ENCODE peak calls at places on chromosomes 4 and X, in nine cellular contexts. One of them, this sample, is unnamed.

GRCh38 chrX:152157042-152157441 is 18.7 kb upstream of the MAGEA10 start:
- DNase-seq in fibroblast of mammary gland: no peak
- DNase-seq in WTC11: no peak
- DNase-seq in fibroblast of lung: no peak
- DNase-seq in A549: no peak
- DNase-seq in hepatocyte: no peak
- DNase-seq in esophagus muscularis mucosa: no peak
- DNase-seq in BE2C: no peak
- DNase-seq in uterus: no peak
- DNase-seq in this sample: no peak

GRCh38 chrX:153875391-153876111 is 10.4 kb downstream of the L1CAM start:
- DNase-seq in fibroblast of mammary gland: peak; percentile 3
- DNase-seq in WTC11: peak; percentile 77
- DNase-seq in fibroblast of lung: peak; percentile 11
- DNase-seq in A549: peak; percentile 43
- DNase-seq in hepatocyte: peak; percentile 64
- DNase-seq in esophagus muscularis mucosa: no peak
- DNase-seq in BE2C: peak; percentile 84
- DNase-seq in uterus: peak; percentile 54
- DNase-seq in this sample: no peak

GRCh38 chr4:13481569-13481968 is 2.6 kb downstream of the RAB28 start:
- DNase-seq in fibroblast of mammary gland: peak; percentile 63
- DNase-seq in WTC11: no peak
- DNase-seq in fibroblast of lung: peak; percentile 57
- DNase-seq in A549: no peak
- DNase-seq in hepatocyte: no peak
- DNase-seq in esophagus muscularis mucosa: no peak
- DNase-seq in BE2C: no peak
- DNase-seq in uterus: no peak
- DNase-seq in this sample: peak; percentile 65

GRCh38 chrX:71492086-71493065 is 40.5 kb upstream of the OGT start:
- DNase-seq in fibroblast of mammary gland: peak; percentile 57
- DNase-seq in WTC11: no peak
- DNase-seq in fibroblast of lung: peak; percentile 41
- DNase-seq in A549: peak; percentile 53
- DNase-seq in hepatocyte: no peak
- DNase-seq in esophagus muscularis mucosa: no peak
- DNase-seq in BE2C: peak; percentile 4
- DNase-seq in uterus: peak; percentile 37
- DNase-seq in this sample: peak; percentile 0

GRCh38 chr4:26860922-26861433 is 337 bp downstream of the STIM2 start:
- DNase-seq in fibroblast of mammary gland: peak; percentile 33
- DNase-seq in WTC11: peak; percentile 55
- DNase-seq in fibroblast of lung: peak; percentile 42
- DNase-seq in A549: no peak
- DNase-seq in hepatocyte: peak; percentile 77
- DNase-seq in esophagus muscularis mucosa: no peak
- DNase-seq in BE2C: peak; percentile 73
- DNase-seq in uterus: peak; percentile 53
- DNase-seq in this sample: no peak

GRCh38 chr4:39029752-39030694 is 2.2 kb downstream of the TMEM156 start:
- DNase-seq in fibroblast of mammary gland: no peak
- DNase-seq in WTC11: no peak
- DNase-seq in fibroblast of lung: no peak
- DNase-seq in A549: no peak
- DNase-seq in hepatocyte: no peak
- DNase-seq in esophagus muscularis mucosa: no peak
- DNase-seq in BE2C: no peak
- DNase-seq in uterus: no peak
- DNase-seq in this sample: no peak

GRCh38 chrX:1679238-1679637 is 64.4 kb downstream of the ASMT start:
- DNase-seq in fibroblast of mammary gland: peak; percentile 22
- DNase-seq in WTC11: no peak
- DNase-seq in fibroblast of lung: no peak
- DNase-seq in A549: no peak
- DNase-seq in hepatocyte: no peak
- DNase-seq in esophagus muscularis mucosa: peak; percentile 60
- DNase-seq in BE2C: no peak
- DNase-seq in uterus: no peak
- DNase-seq in this sample: no peak

GRCh38 chrX:110161361-110161686 is 156.6 kb downstream of the AMMECR1 start:
- DNase-seq in fibroblast of mammary gland: no peak
- DNase-seq in WTC11: no peak
- DNase-seq in fibroblast of lung: no peak
- DNase-seq in A549: no peak
- DNase-seq in hepatocyte: no peak
- DNase-seq in esophagus muscularis mucosa: no peak
- DNase-seq in BE2C: no peak
- DNase-seq in uterus: no peak
- DNase-seq in this sample: no peak

GRCh38 chr4:71296945-71297344 is 41.9 kb upstream of the SLC4A4 start:
- DNase-seq in fibroblast of mammary gland: no peak
- DNase-seq in WTC11: no peak
- DNase-seq in fibroblast of lung: no peak
- DNase-seq in A549: no peak
- DNase-seq in hepatocyte: no peak
- DNase-seq in esophagus muscularis mucosa: no peak
- DNase-seq in BE2C: no peak
- DNase-seq in uterus: no peak
- DNase-seq in this sample: no peak

GRCh38 chrX:104284407-104285000 is 29.8 kb upstream of the ESX1 start:
- DNase-seq in fibroblast of mammary gland: peak; percentile 33
- DNase-seq in WTC11: no peak
- DNase-seq in fibroblast of lung: no peak
- DNase-seq in A549: no peak
- DNase-seq in hepatocyte: no peak
- DNase-seq in esophagus muscularis mucosa: no peak
- DNase-seq in BE2C: no peak
- DNase-seq in uterus: peak; percentile 30
- DNase-seq in this sample: no peak

GRCh38 chr4:121408-122084 is 2.8 kb upstream of the ZNF718 start:
- DNase-seq in fibroblast of mammary gland: no peak
- DNase-seq in WTC11: no peak
- DNase-seq in fibroblast of lung: no peak
- DNase-seq in A549: no peak
- DNase-seq in hepatocyte: peak; percentile 0
- DNase-seq in esophagus muscularis mucosa: no peak
- DNase-seq in BE2C: no peak
- DNase-seq in uterus: no peak
- DNase-seq in this sample: no peak

GRCh38 chrX:46408553-46409407 is 136.4 kb downstream of the ZNF674 start:
- DNase-seq in fibroblast of mammary gland: peak; percentile 81
- DNase-seq in WTC11: peak; percentile 67
- DNase-seq in fibroblast of lung: peak; percentile 80
- DNase-seq in A549: peak; percentile 35
- DNase-seq in hepatocyte: peak; percentile 83
- DNase-seq in esophagus muscularis mucosa: no peak
- DNase-seq in BE2C: peak; percentile 67
- DNase-seq in uterus: peak; percentile 74
- DNase-seq in this sample: peak; percentile 48

GRCh38 chr4:15964159-15964558 is 1.2 kb upstream of the FGFBP2 start:
- DNase-seq in fibroblast of mammary gland: no peak
- DNase-seq in WTC11: no peak
- DNase-seq in fibroblast of lung: no peak
- DNase-seq in A549: no peak
- DNase-seq in hepatocyte: no peak
- DNase-seq in esophagus muscularis mucosa: no peak
- DNase-seq in BE2C: no peak
- DNase-seq in uterus: no peak
- DNase-seq in this sample: no peak

GRCh38 chr4:5045099-5045498 is 6.2 kb upstream of the STK32B start:
- DNase-seq in fibroblast of mammary gland: peak; percentile 12
- DNase-seq in WTC11: no peak
- DNase-seq in fibroblast of lung: no peak
- DNase-seq in A549: no peak
- DNase-seq in hepatocyte: no peak
- DNase-seq in esophagus muscularis mucosa: no peak
- DNase-seq in BE2C: no peak
- DNase-seq in uterus: no peak
- DNase-seq in this sample: no peak

GRCh38 chrX:6184900-6185515 is 43.7 kb downstream of the NLGN4X start:
- DNase-seq in fibroblast of mammary gland: peak; percentile 11
- DNase-seq in WTC11: no peak
- DNase-seq in fibroblast of lung: no peak
- DNase-seq in A549: no peak
- DNase-seq in hepatocyte: no peak
- DNase-seq in esophagus muscularis mucosa: no peak
- DNase-seq in BE2C: no peak
- DNase-seq in uterus: no peak
- DNase-seq in this sample: peak; percentile 70

DNA sequence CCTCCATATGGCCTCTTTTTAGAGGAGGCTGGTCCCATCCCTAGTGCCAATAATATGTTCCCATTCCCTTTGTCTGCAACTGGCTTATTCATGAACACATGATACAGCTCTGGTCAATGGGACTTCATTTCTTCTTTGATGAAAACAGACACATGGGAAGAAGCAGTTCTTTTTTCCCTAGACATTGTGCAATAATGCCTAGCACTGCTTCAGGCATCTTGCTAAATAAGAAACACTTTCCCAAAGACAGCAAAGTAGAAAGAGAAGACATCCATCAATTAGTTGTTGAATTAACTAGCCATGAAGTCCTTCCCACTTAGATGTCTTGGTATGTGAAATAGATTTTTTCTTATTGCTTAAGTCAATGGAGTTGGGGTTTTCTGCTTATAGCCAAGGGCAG is 40.1 kb upstream of the TRPC3 start:
- DNase-seq in fibroblast of mammary gland: no peak
- DNase-seq in WTC11: no peak
- DNase-seq in fibroblast of lung: no peak
- DNase-seq in A549: no peak
- DNase-seq in hepatocyte: no peak
- DNase-seq in esophagus muscularis mucosa: no peak
- DNase-seq in BE2C: no peak
- DNase-seq in uterus: no peak
- DNase-seq in this sample: no peak
- TF ChIP-seq CTCF in fibroblast of mammary gland: no peak
- TF ChIP-seq CTCF in WTC11: no peak
- TF ChIP-seq CTCF in fibroblast of lung: no peak
- TF ChIP-seq CTCF in A549: no peak
- TF ChIP-seq CTCF in hepatocyte: no peak
- TF ChIP-seq CTCF in esophagus muscularis mucosa: no peak
- TF ChIP-seq CTCF in BE2C: no peak
- TF ChIP-seq CTCF in uterus: no peak
- TF ChIP-seq CTCF in this sample: no peak

DNA sequence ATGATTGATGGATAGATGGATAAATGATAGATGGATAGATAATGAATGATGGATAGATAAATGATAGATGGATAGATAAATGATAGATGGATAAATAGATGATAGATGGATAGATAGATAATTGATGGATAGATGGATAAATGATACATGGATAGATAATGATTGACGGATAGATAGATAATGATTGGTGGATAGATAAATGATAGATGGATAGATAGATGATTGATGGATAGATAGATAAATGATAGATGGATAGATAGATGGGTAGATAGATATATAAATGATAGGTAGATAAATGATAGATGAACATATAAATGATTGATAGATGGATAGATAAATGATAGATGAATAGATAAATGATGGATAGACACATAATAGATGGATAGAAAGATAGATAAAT is 49.5 kb upstream of the SHOX start:
- DNase-seq in fibroblast of mammary gland: no peak
- DNase-seq in WTC11: no peak
- DNase-seq in fibroblast of lung: no peak
- DNase-seq in A549: no peak
- DNase-seq in hepatocyte: no peak
- DNase-seq in esophagus muscularis mucosa: no peak
- DNase-seq in BE2C: no peak
- DNase-seq in uterus: no peak
- DNase-seq in this sample: no peak
- TF ChIP-seq CTCF in fibroblast of mammary gland: no peak
- TF ChIP-seq CTCF in WTC11: no peak
- TF ChIP-seq CTCF in fibroblast of lung: no peak
- TF ChIP-seq CTCF in A549: no peak
- TF ChIP-seq CTCF in hepatocyte: no peak
- TF ChIP-seq CTCF in esophagus muscularis mucosa: no peak
- TF ChIP-seq CTCF in BE2C: no peak
- TF ChIP-seq CTCF in uterus: no peak
- TF ChIP-seq CTCF in this sample: no peak

DNA sequence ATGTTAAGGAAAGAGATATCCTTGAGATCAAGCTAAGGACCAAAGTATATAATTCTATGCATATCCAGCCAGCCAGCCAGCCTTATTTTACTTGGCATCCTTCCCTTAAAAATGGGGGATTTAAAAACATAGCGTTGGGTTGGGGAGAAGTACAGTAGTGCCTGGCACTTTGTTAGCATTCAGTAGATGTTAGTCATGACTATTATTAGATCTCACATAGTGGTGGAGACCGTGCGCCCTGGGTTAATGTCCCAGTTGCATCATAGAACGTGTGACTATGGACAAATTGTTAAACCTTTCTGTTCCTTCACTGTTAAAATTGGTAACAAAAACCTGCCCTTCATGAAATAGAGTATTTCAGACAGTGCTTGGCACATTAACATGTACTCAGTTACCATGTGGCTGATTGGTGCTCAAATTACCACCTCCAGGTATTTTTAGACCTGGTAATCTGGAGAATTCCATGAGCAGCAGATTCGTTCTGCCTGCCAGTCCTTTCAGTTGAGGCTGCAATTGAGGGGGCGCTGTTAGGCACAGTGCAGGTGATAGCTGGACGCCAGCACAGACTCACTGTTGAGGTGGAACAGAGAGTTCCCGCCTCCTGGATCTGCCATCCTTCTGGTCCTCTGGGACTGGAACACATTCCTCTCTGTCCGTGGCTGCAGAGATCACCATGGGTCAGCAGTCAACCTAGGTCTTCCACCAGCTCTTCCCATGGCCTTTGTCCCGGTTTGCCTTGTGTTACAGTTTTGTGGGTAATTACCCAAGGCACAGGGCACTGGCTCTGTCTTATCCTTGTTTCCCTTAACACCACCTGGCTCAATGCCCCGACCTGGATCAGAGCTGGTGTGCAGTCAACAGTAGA is 31.7 kb downstream of the RBBP7 start:
- DNase-seq in fibroblast of mammary gland: peak; percentile 81
- DNase-seq in WTC11: no peak
- DNase-seq in fibroblast of lung: peak; percentile 87
- DNase-seq in A549: no peak
- DNase-seq in hepatocyte: peak; percentile 27
- DNase-seq in esophagus muscularis mucosa: no peak
- DNase-seq in BE2C: no peak
- DNase-seq in uterus: no peak
- DNase-seq in this sample: peak; percentile 26
- TF ChIP-seq CTCF in fibroblast of mammary gland: no peak
- TF ChIP-seq CTCF in WTC11: no peak
- TF ChIP-seq CTCF in fibroblast of lung: no peak
- TF ChIP-seq CTCF in A549: no peak
- TF ChIP-seq CTCF in hepatocyte: no peak
- TF ChIP-seq CTCF in esophagus muscularis mucosa: no peak
- TF ChIP-seq CTCF in BE2C: peak; percentile 4
- TF ChIP-seq CTCF in uterus: no peak
- TF ChIP-seq CTCF in this sample: no peak

DNA sequence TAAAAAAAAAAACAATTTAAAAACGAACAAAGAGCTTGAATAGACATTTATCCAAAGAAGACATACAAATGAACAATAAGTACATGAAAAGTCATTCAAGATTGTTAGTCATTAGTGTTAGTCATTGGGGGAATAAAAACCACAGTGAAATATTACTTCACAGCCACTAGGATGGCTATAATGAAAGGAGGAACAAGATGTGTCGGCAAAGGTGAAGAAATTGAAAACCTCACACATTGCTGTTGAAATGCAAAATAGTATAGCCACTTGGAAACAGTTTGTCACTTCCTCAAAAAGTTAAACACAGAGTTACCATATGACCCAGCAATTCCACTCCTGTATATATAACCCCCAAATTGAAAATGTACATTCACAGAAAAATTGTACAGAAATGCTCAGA is 45.2 kb upstream of the SLC39A8 start:
- DNase-seq in fibroblast of mammary gland: peak; percentile 64
- DNase-seq in WTC11: no peak
- DNase-seq in fibroblast of lung: no peak
- DNase-seq in A549: no peak
- DNase-seq in hepatocyte: no peak
- DNase-seq in esophagus muscularis mucosa: no peak
- DNase-seq in BE2C: no peak
- DNase-seq in uterus: no peak
- DNase-seq in this sample: peak; percentile 98
- TF ChIP-seq CTCF in fibroblast of mammary gland: peak; percentile 23
- TF ChIP-seq CTCF in WTC11: no peak
- TF ChIP-seq CTCF in fibroblast of lung: no peak
- TF ChIP-seq CTCF in A549: no peak
- TF ChIP-seq CTCF in hepatocyte: no peak
- TF ChIP-seq CTCF in esophagus muscularis mucosa: no peak
- TF ChIP-seq CTCF in BE2C: no peak
- TF ChIP-seq CTCF in uterus: no peak
- TF ChIP-seq CTCF in this sample: no peak